ENCODE peak calls at places on chromosomes 16 and 17, in nine cellular contexts. One of them, this sample, is unnamed.

GRCh38 chr16:85947511-85948509 is 48.8 kb downstream of the IRF8 start:
- DNase-seq in cardiac muscle cell: no peak
- DNase-seq in bronchial epithelial cell: no peak
- DNase-seq in lower lobe of right lung: no peak
- DNase-seq in esophagus squamous epithelium: no peak
- DNase-seq in dorsolateral prefrontal cortex: no peak
- DNase-seq in fibroblast of lung: no peak
- DNase-seq in HL-60: no peak
- DNase-seq in thoracic aorta: no peak
- DNase-seq in this sample: no peak

GRCh38 chr17:76270127-76270592 is 5.0 kb downstream of the UBALD2 start:
- DNase-seq in cardiac muscle cell: no peak
- DNase-seq in bronchial epithelial cell: no peak
- DNase-seq in lower lobe of right lung: no peak
- DNase-seq in esophagus squamous epithelium: no peak
- DNase-seq in dorsolateral prefrontal cortex: no peak
- DNase-seq in fibroblast of lung: no peak
- DNase-seq in HL-60: no peak
- DNase-seq in thoracic aorta: no peak
- DNase-seq in this sample: no peak

GRCh38 chr17:72761431-72761830 is 331.1 kb downstream of the SLC39A11 start:
- DNase-seq in cardiac muscle cell: no peak
- DNase-seq in bronchial epithelial cell: no peak
- DNase-seq in lower lobe of right lung: no peak
- DNase-seq in esophagus squamous epithelium: no peak
- DNase-seq in dorsolateral prefrontal cortex: no peak
- DNase-seq in fibroblast of lung: no peak
- DNase-seq in HL-60: no peak
- DNase-seq in thoracic aorta: no peak
- DNase-seq in this sample: no peak

GRCh38 chr17:79777166-79777843 is 643 bp upstream of the CBX2 start:
- DNase-seq in cardiac muscle cell: peak; percentile 67
- DNase-seq in bronchial epithelial cell: no peak
- DNase-seq in lower lobe of right lung: peak; percentile 70
- DNase-seq in esophagus squamous epithelium: no peak
- DNase-seq in dorsolateral prefrontal cortex: peak; percentile 32
- DNase-seq in fibroblast of lung: peak; percentile 42
- DNase-seq in HL-60: peak; percentile 44
- DNase-seq in thoracic aorta: no peak
- DNase-seq in this sample: no peak

GRCh38 chr17:31533546-31534155 is 142.2 kb downstream of the RAB11FIP4 start:
- DNase-seq in cardiac muscle cell: peak; percentile 79
- DNase-seq in bronchial epithelial cell: peak; percentile 82
- DNase-seq in lower lobe of right lung: no peak
- DNase-seq in esophagus squamous epithelium: no peak
- DNase-seq in dorsolateral prefrontal cortex: peak; percentile 59
- DNase-seq in fibroblast of lung: peak; percentile 85
- DNase-seq in HL-60: no peak
- DNase-seq in thoracic aorta: no peak
- DNase-seq in this sample: no peak

GRCh38 chr17:38654411-38655398 is 20.1 kb downstream of the EPOP start:
- DNase-seq in cardiac muscle cell: no peak
- DNase-seq in bronchial epithelial cell: no peak
- DNase-seq in lower lobe of right lung: no peak
- DNase-seq in esophagus squamous epithelium: no peak
- DNase-seq in dorsolateral prefrontal cortex: no peak
- DNase-seq in fibroblast of lung: no peak
- DNase-seq in HL-60: no peak
- DNase-seq in thoracic aorta: no peak
- DNase-seq in this sample: no peak

GRCh38 chr17:78174870-78175642 is 6.7 kb downstream of the SYNGR2 start:
- DNase-seq in cardiac muscle cell: no peak
- DNase-seq in bronchial epithelial cell: no peak
- DNase-seq in lower lobe of right lung: no peak
- DNase-seq in esophagus squamous epithelium: no peak
- DNase-seq in dorsolateral prefrontal cortex: no peak
- DNase-seq in fibroblast of lung: no peak
- DNase-seq in HL-60: no peak
- DNase-seq in thoracic aorta: no peak
- DNase-seq in this sample: no peak

GRCh38 chr17:79465011-79466006 is 145.5 kb downstream of the RBFOX3 start:
- DNase-seq in cardiac muscle cell: no peak
- DNase-seq in bronchial epithelial cell: no peak
- DNase-seq in lower lobe of right lung: no peak
- DNase-seq in esophagus squamous epithelium: no peak
- DNase-seq in dorsolateral prefrontal cortex: peak; percentile 47
- DNase-seq in fibroblast of lung: no peak
- DNase-seq in HL-60: no peak
- DNase-seq in thoracic aorta: no peak
- DNase-seq in this sample: no peak

GRCh38 chr16:28189237-28189636 is 22.5 kb downstream of the XPO6 start:
- DNase-seq in cardiac muscle cell: no peak
- DNase-seq in bronchial epithelial cell: peak; percentile 44
- DNase-seq in lower lobe of right lung: peak; percentile 60
- DNase-seq in esophagus squamous epithelium: no peak
- DNase-seq in dorsolateral prefrontal cortex: no peak
- DNase-seq in fibroblast of lung: no peak
- DNase-seq in HL-60: no peak
- DNase-seq in thoracic aorta: no peak
- DNase-seq in this sample: no peak

GRCh38 chr16:88619859-88620655 is 18.3 kb upstream of the IL17C start:
- DNase-seq in cardiac muscle cell: no peak
- DNase-seq in bronchial epithelial cell: no peak
- DNase-seq in lower lobe of right lung: no peak
- DNase-seq in esophagus squamous epithelium: no peak
- DNase-seq in dorsolateral prefrontal cortex: no peak
- DNase-seq in fibroblast of lung: peak; percentile 57
- DNase-seq in HL-60: no peak
- DNase-seq in thoracic aorta: no peak
- DNase-seq in this sample: no peak

GRCh38 chr17:64531955-64532371 is 25.2 kb downstream of the CEP95 start:
- DNase-seq in cardiac muscle cell: no peak
- DNase-seq in bronchial epithelial cell: no peak
- DNase-seq in lower lobe of right lung: no peak
- DNase-seq in esophagus squamous epithelium: no peak
- DNase-seq in dorsolateral prefrontal cortex: no peak
- DNase-seq in fibroblast of lung: peak; percentile 85
- DNase-seq in HL-60: no peak
- DNase-seq in thoracic aorta: no peak
- DNase-seq in this sample: peak; percentile 59

GRCh38 chr17:2070241-2071023 is 15.5 kb downstream of the HIC1 start:
- DNase-seq in cardiac muscle cell: no peak
- DNase-seq in bronchial epithelial cell: no peak
- DNase-seq in lower lobe of right lung: no peak
- DNase-seq in esophagus squamous epithelium: no peak
- DNase-seq in dorsolateral prefrontal cortex: no peak
- DNase-seq in fibroblast of lung: no peak
- DNase-seq in HL-60: no peak
- DNase-seq in thoracic aorta: no peak
- DNase-seq in this sample: no peak

GRCh38 chr16:85900031-85900792 is 1.2 kb downstream of the IRF8 start:
- DNase-seq in cardiac muscle cell: no peak
- DNase-seq in bronchial epithelial cell: no peak
- DNase-seq in lower lobe of right lung: no peak
- DNase-seq in esophagus squamous epithelium: no peak
- DNase-seq in dorsolateral prefrontal cortex: no peak
- DNase-seq in fibroblast of lung: no peak
- DNase-seq in HL-60: no peak
- DNase-seq in thoracic aorta: no peak
- DNase-seq in this sample: no peak

GRCh38 chr17:44219636-44220210 is at the start of gene UBTF:
- DNase-seq in cardiac muscle cell: peak; percentile 77
- DNase-seq in bronchial epithelial cell: no peak
- DNase-seq in lower lobe of right lung: peak; percentile 76
- DNase-seq in esophagus squamous epithelium: no peak
- DNase-seq in dorsolateral prefrontal cortex: peak; percentile 36
- DNase-seq in fibroblast of lung: peak; percentile 67
- DNase-seq in HL-60: no peak
- DNase-seq in thoracic aorta: no peak
- DNase-seq in this sample: no peak

GRCh38 chr17:5560361-5560988 is 23.8 kb downstream of the NLRP1 start:
- DNase-seq in cardiac muscle cell: no peak
- DNase-seq in bronchial epithelial cell: no peak
- DNase-seq in lower lobe of right lung: no peak
- DNase-seq in esophagus squamous epithelium: no peak
- DNase-seq in dorsolateral prefrontal cortex: no peak
- DNase-seq in fibroblast of lung: no peak
- DNase-seq in HL-60: no peak
- DNase-seq in thoracic aorta: no peak
- DNase-seq in this sample: no peak

GRCh38 chr17:72416054-72416691 is 295.4 kb downstream of the SOX9 start:
- DNase-seq in cardiac muscle cell: peak; percentile 12
- DNase-seq in bronchial epithelial cell: peak; percentile 94
- DNase-seq in lower lobe of right lung: no peak
- DNase-seq in esophagus squamous epithelium: no peak
- DNase-seq in dorsolateral prefrontal cortex: no peak
- DNase-seq in fibroblast of lung: peak; percentile 63
- DNase-seq in HL-60: no peak
- DNase-seq in thoracic aorta: no peak
- DNase-seq in this sample: no peak

GRCh38 chr16:23924138-23924537 is 88.4 kb downstream of the PRKCB start:
- DNase-seq in cardiac muscle cell: no peak
- DNase-seq in bronchial epithelial cell: no peak
- DNase-seq in lower lobe of right lung: no peak
- DNase-seq in esophagus squamous epithelium: no peak
- DNase-seq in dorsolateral prefrontal cortex: no peak
- DNase-seq in fibroblast of lung: no peak
- DNase-seq in HL-60: peak; percentile 28
- DNase-seq in thoracic aorta: no peak
- DNase-seq in this sample: no peak

GRCh38 chr17:7393613-7394451 is 493 bp downstream of the PLSCR3 start:
- DNase-seq in cardiac muscle cell: peak; percentile 16
- DNase-seq in bronchial epithelial cell: peak; percentile 44
- DNase-seq in lower lobe of right lung: no peak
- DNase-seq in esophagus squamous epithelium: no peak
- DNase-seq in dorsolateral prefrontal cortex: no peak
- DNase-seq in fibroblast of lung: no peak
- DNase-seq in HL-60: no peak
- DNase-seq in thoracic aorta: no peak
- DNase-seq in this sample: no peak
- TF ChIP-seq CTCF in cardiac muscle cell: no peak
- TF ChIP-seq CTCF in bronchial epithelial cell: no peak
- TF ChIP-seq CTCF in lower lobe of right lung: no peak
- TF ChIP-seq CTCF in esophagus squamous epithelium: no peak
- TF ChIP-seq CTCF in dorsolateral prefrontal cortex: no peak
- TF ChIP-seq CTCF in fibroblast of lung: peak; percentile 5
- TF ChIP-seq CTCF in HL-60: no peak
- TF ChIP-seq CTCF in thoracic aorta: no peak
- TF ChIP-seq CTCF in this sample: peak; percentile 35

GRCh38 chr17:56678249-56679144 is 85.0 kb downstream of the NOG start:
- DNase-seq in cardiac muscle cell: no peak
- DNase-seq in bronchial epithelial cell: no peak
- DNase-seq in lower lobe of right lung: no peak
- DNase-seq in esophagus squamous epithelium: no peak
- DNase-seq in dorsolateral prefrontal cortex: no peak
- DNase-seq in fibroblast of lung: no peak
- DNase-seq in HL-60: no peak
- DNase-seq in thoracic aorta: no peak
- DNase-seq in this sample: no peak

GRCh38 chr17:56680676-56681075 is 87.2 kb downstream of the NOG start:
- DNase-seq in cardiac muscle cell: no peak
- DNase-seq in bronchial epithelial cell: no peak
- DNase-seq in lower lobe of right lung: no peak
- DNase-seq in esophagus squamous epithelium: no peak
- DNase-seq in dorsolateral prefrontal cortex: no peak
- DNase-seq in fibroblast of lung: peak; percentile 42
- DNase-seq in HL-60: no peak
- DNase-seq in thoracic aorta: no peak
- DNase-seq in this sample: no peak

GRCh38 chr17:56679767-56680422 is 86.4 kb downstream of the NOG start:
- DNase-seq in cardiac muscle cell: no peak
- DNase-seq in bronchial epithelial cell: peak; percentile 44
- DNase-seq in lower lobe of right lung: no peak
- DNase-seq in esophagus squamous epithelium: no peak
- DNase-seq in dorsolateral prefrontal cortex: no peak
- DNase-seq in fibroblast of lung: peak; percentile 56
- DNase-seq in HL-60: no peak
- DNase-seq in thoracic aorta: no peak
- DNase-seq in this sample: no peak

GRCh38 chr17:56676807-56677206 is 83.3 kb downstream of the NOG start:
- DNase-seq in cardiac muscle cell: no peak
- DNase-seq in bronchial epithelial cell: no peak
- DNase-seq in lower lobe of right lung: no peak
- DNase-seq in esophagus squamous epithelium: no peak
- DNase-seq in dorsolateral prefrontal cortex: peak; percentile 16
- DNase-seq in fibroblast of lung: no peak
- DNase-seq in HL-60: no peak
- DNase-seq in thoracic aorta: no peak
- DNase-seq in this sample: no peak

GRCh38 chr17:56679148-56679766 is 85.8 kb downstream of the NOG start:
- DNase-seq in cardiac muscle cell: peak; percentile 47
- DNase-seq in bronchial epithelial cell: peak; percentile 44
- DNase-seq in lower lobe of right lung: no peak
- DNase-seq in esophagus squamous epithelium: no peak
- DNase-seq in dorsolateral prefrontal cortex: no peak
- DNase-seq in fibroblast of lung: peak; percentile 42
- DNase-seq in HL-60: no peak
- DNase-seq in thoracic aorta: no peak
- DNase-seq in this sample: no peak
- H3K27me3 ChIP-seq in cardiac muscle cell: peaks cover 36% of the 10 kb centered on the region
- H3K27me3 ChIP-seq in bronchial epithelial cell: no peaks in the 10 kb centered on the region
- H3K27me3 ChIP-seq in lower lobe of right lung: peaks cover 64% of the 10 kb centered on the region
- H3K27me3 ChIP-seq in esophagus squamous epithelium: no peaks in the 10 kb centered on the region
- H3K27me3 ChIP-seq in dorsolateral prefrontal cortex: peaks cover 63% of the 10 kb centered on the region
- H3K27me3 ChIP-seq in fibroblast of lung: peaks cover 5% of the 10 kb centered on the region
- H3K27me3 ChIP-seq in HL-60: peaks cover 53% of the 10 kb centered on the region
- H3K27me3 ChIP-seq in thoracic aorta: no peaks in the 10 kb centered on the region
- H3K27me3 ChIP-seq in this sample: peaks cover 28% of the 10 kb centered on the region

GRCh38 chr16:12025472-12025871 is 48.9 kb downstream of the SNX29 start:
- DNase-seq in cardiac muscle cell: no peak
- DNase-seq in bronchial epithelial cell: no peak
- DNase-seq in lower lobe of right lung: no peak
- DNase-seq in esophagus squamous epithelium: no peak
- DNase-seq in dorsolateral prefrontal cortex: no peak
- DNase-seq in fibroblast of lung: no peak
- DNase-seq in HL-60: no peak
- DNase-seq in thoracic aorta: no peak
- DNase-seq in this sample: no peak
- H3K4me3 ChIP-seq in cardiac muscle cell: no peak overlapping the region
- H3K4me3 ChIP-seq in bronchial epithelial cell: no peak overlapping the region
- H3K4me3 ChIP-seq in lower lobe of right lung: no peak overlapping the region
- H3K4me3 ChIP-seq in esophagus squamous epithelium: no peak overlapping the region
- H3K4me3 ChIP-seq in dorsolateral prefrontal cortex: no peak overlapping the region
- H3K4me3 ChIP-seq in fibroblast of lung: no peak overlapping the region
- H3K4me3 ChIP-seq in HL-60: no peak overlapping the region
- H3K4me3 ChIP-seq in thoracic aorta: no peak overlapping the region
- H3K4me3 ChIP-seq in this sample: no peak overlapping the region

GRCh38 chr17:34980681-34981537 is 597 bp downstream of the LIG3 start:
- DNase-seq in cardiac muscle cell: peak; percentile 90
- DNase-seq in bronchial epithelial cell: peak; percentile 65
- DNase-seq in lower lobe of right lung: peak; percentile 88
- DNase-seq in esophagus squamous epithelium: peak; percentile 20
- DNase-seq in dorsolateral prefrontal cortex: peak; percentile 49
- DNase-seq in fibroblast of lung: peak; percentile 82
- DNase-seq in HL-60: peak; percentile 86
- DNase-seq in thoracic aorta: peak; percentile 9
- DNase-seq in this sample: no peak
- TF ChIP-seq CTCF in cardiac muscle cell: peak; percentile 58
- TF ChIP-seq CTCF in bronchial epithelial cell: peak; percentile 42
- TF ChIP-seq CTCF in lower lobe of right lung: peak; percentile 49
- TF ChIP-seq CTCF in esophagus squamous epithelium: no peak
- TF ChIP-seq CTCF in dorsolateral prefrontal cortex: no peak
- TF ChIP-seq CTCF in fibroblast of lung: peak; percentile 48
- TF ChIP-seq CTCF in HL-60: peak; percentile 18
- TF ChIP-seq CTCF in thoracic aorta: peak; percentile 31
- TF ChIP-seq CTCF in this sample: peak; percentile 53

GRCh38 chr17:48681609-48682008 is 40.7 kb downstream of the PRAC1 start:
- DNase-seq in cardiac muscle cell: no peak
- DNase-seq in bronchial epithelial cell: no peak
- DNase-seq in lower lobe of right lung: no peak
- DNase-seq in esophagus squamous epithelium: no peak
- DNase-seq in dorsolateral prefrontal cortex: no peak
- DNase-seq in fibroblast of lung: no peak
- DNase-seq in HL-60: no peak
- DNase-seq in thoracic aorta: no peak
- DNase-seq in this sample: no peak
- H3K27me3 ChIP-seq in cardiac muscle cell: peaks cover 90% of the 10 kb centered on the region
- H3K27me3 ChIP-seq in bronchial epithelial cell: peaks cover 9% of the 10 kb centered on the region
- H3K27me3 ChIP-seq in lower lobe of right lung: peaks cover 38% of the 10 kb centered on the region
- H3K27me3 ChIP-seq in esophagus squamous epithelium: no peaks in the 10 kb centered on the region
- H3K27me3 ChIP-seq in dorsolateral prefrontal cortex: peaks cover 41% of the 10 kb centered on the region
- H3K27me3 ChIP-seq in fibroblast of lung: peaks cover 6% of the 10 kb centered on the region
- H3K27me3 ChIP-seq in HL-60: peaks cover 23% of the 10 kb centered on the region
- H3K27me3 ChIP-seq in thoracic aorta: no peaks in the 10 kb centered on the region
- H3K27me3 ChIP-seq in this sample: peaks cover 9% of the 10 kb centered on the region